ENCODE peak calls at places on chromosomes 4 and X, in six cellular contexts. Q, N, R, I, V and Y are unnamed samples.

GRCh38 chr4:163662761-163663160 is 168.3 kb downstream of the TMA16 start:
- DNase-seq in Q (no peak), N (no peak), R (no peak), I (no peak), V (no peak), Y (no peak)

GRCh38 chr4:183905081-183905592 is at the start of gene STOX2:
- DNase-seq in Q (peak; percentile 73), N (peak; percentile 93), R (peak; percentile 26), I (peak; percentile 86), V (no peak), Y (no peak)

GRCh38 chr4:14184265-14184664 is 556.7 kb upstream of the BOD1L1 start:
- DNase-seq in Q (no peak), N (peak; percentile 33), R (no peak), I (no peak), V (no peak), Y (no peak)

GRCh38 chr4:186808635-186809018 is 85.0 kb upstream of the FAT1 start:
- DNase-seq in Q (no peak), N (no peak), R (no peak), I (no peak), V (peak; percentile 82), Y (peak; percentile 74)

GRCh38 chr4:2930135-2930805 is 32.9 kb downstream of the NOP14 start:
- DNase-seq in Q (no peak), N (no peak), R (peak; percentile 53), I (no peak), V (no peak), Y (no peak)

GRCh38 chr4:148052448-148052847 is 320.6 kb downstream of the ARHGAP10 start:
- DNase-seq in Q (no peak), N (no peak), R (no peak), I (no peak), V (no peak), Y (no peak)

GRCh38 chr4:1033840-1034551 is 22.6 kb downstream of the FGFRL1 start:
- DNase-seq in Q (no peak), N (no peak), R (no peak), I (no peak), V (no peak), Y (no peak)

GRCh38 chr4:32290102-32290501 is 1569.9 kb downstream of the PCDH7 start:
- DNase-seq in Q (no peak), N (no peak), R (no peak), I (no peak), V (no peak), Y (no peak)

GRCh38 chr4:55312491-55313101 is 33.4 kb upstream of the SRD5A3 start:
- DNase-seq in Q (no peak), N (peak; percentile 19), R (peak; percentile 33), I (peak; percentile 80), V (peak; percentile 58), Y (peak; percentile 46)

GRCh38 chr4:84291984-84292383 is 207.1 kb downstream of the NKX6-1 start:
- DNase-seq in Q (no peak), N (no peak), R (no peak), I (no peak), V (no peak), Y (no peak)

GRCh38 chrX:70436380-70436779 is 8.3 kb upstream of the DLG3 start:
- DNase-seq in Q (no peak), N (peak; percentile 37), R (no peak), I (peak; percentile 80), V (peak; percentile 69), Y (no peak)

GRCh38 chrX:72396117-72396516 is 90.4 kb upstream of the CITED1 start:
- DNase-seq in Q (no peak), N (no peak), R (no peak), I (no peak), V (no peak), Y (no peak)

GRCh38 chr4:24765331-24765990 is 29.9 kb upstream of the SOD3 start:
- DNase-seq in Q (no peak), N (no peak), R (no peak), I (no peak), V (no peak), Y (no peak)

GRCh38 chrX:51047950-51048349 is 137.4 kb downstream of the BMP15 start:
- DNase-seq in Q (no peak), N (no peak), R (no peak), I (peak; percentile 29), V (no peak), Y (no peak)

GRCh38 chr4:105150511-105150910 is 3.8 kb downstream of the TET2 start:
- DNase-seq in Q (no peak), N (no peak), R (no peak), I (no peak), V (no peak), Y (no peak)
- H3K4me2 ChIP-seq in Q (no peak overlapping the region), N (peak overlapping the region; percentile 89), R (no peak overlapping the region), I (no peak overlapping the region), V (no peak overlapping the region), Y (no peak overlapping the region)

DNA sequence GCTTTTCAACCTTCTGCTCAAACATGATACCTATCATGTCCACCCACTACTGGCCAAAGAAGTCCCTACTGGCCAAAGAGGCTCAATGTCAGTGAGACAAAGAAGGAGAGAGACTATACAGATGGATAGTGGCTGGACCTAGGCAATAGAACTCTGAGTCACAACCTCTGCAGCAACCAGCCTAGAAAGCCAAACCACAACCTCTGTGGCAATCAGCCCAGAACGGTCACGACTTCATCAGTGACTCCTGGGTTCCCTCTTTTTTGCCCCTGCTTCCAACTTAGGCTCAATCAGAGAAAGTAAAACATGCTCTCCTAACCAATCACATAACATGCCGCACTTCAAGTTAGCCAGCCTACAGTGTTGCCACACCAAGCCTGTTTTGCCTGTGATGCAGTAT is 203.5 kb downstream of the ANAPC10 start:
- DNase-seq in Q (no peak), N (no peak), R (no peak), I (no peak), V (no peak), Y (peak; percentile 46)
- TF ChIP-seq REST in Q (no peak), N (no peak), R (no peak), I (no peak), V (no peak), Y (no peak)

GRCh38 chr4:77802406-77802805 is 16.8 kb downstream of the CNOT6L start:
- DNase-seq in Q (no peak), N (no peak), R (no peak), I (no peak), V (no peak), Y (no peak)
- H3K4me2 ChIP-seq in Q (no peak overlapping the region), N (no peak overlapping the region), R (no peak overlapping the region), I (no peak overlapping the region), V (no peak overlapping the region), Y (no peak overlapping the region)

DNA sequence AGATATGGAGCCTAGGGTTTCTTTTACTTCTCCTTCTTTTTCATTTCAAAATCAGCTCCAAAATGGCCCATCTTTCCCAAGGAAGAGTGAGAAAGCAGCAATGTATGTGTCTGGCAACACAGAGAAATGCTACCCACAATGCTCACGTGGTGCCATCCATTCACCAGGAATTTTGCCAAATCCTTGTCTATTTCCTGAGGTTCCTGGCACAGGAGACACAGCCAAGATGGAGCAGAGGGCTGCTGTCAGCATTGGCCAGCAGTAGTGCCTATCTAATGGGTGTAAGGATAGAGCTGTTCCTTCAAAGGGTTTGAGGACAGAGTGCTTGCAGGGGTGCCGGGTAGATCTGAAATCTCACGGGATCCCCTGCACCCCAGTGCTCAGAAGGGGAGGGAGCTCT is 231.4 kb downstream of the MAML3 start:
- DNase-seq in Q (no peak), N (no peak), R (no peak), I (no peak), V (no peak), Y (no peak)
- TF ChIP-seq REST in Q (no peak), N (no peak), R (no peak), I (no peak), V (no peak), Y (no peak)

GRCh38 chr4:145732895-145733880 is 53.2 kb downstream of the C4orf51 start:
- DNase-seq in Q (peak; percentile 57), N (peak; percentile 96), R (peak; percentile 53), I (peak; percentile 98), V (peak; percentile 88), Y (peak; percentile 76)

GRCh38 chr4:145735777-145736176 is 55.8 kb downstream of the C4orf51 start:
- DNase-seq in Q (no peak), N (no peak), R (no peak), I (no peak), V (no peak), Y (no peak)

GRCh38 chr4:145734051-145734450 is 54.1 kb downstream of the C4orf51 start:
- DNase-seq in Q (no peak), N (no peak), R (no peak), I (no peak), V (no peak), Y (no peak)

GRCh38 chr4:145735330-145735638 is 55.3 kb downstream of the C4orf51 start:
- DNase-seq in Q (peak; percentile 38), N (no peak), R (peak; percentile 47), I (peak; percentile 26), V (no peak), Y (no peak)

DNA sequence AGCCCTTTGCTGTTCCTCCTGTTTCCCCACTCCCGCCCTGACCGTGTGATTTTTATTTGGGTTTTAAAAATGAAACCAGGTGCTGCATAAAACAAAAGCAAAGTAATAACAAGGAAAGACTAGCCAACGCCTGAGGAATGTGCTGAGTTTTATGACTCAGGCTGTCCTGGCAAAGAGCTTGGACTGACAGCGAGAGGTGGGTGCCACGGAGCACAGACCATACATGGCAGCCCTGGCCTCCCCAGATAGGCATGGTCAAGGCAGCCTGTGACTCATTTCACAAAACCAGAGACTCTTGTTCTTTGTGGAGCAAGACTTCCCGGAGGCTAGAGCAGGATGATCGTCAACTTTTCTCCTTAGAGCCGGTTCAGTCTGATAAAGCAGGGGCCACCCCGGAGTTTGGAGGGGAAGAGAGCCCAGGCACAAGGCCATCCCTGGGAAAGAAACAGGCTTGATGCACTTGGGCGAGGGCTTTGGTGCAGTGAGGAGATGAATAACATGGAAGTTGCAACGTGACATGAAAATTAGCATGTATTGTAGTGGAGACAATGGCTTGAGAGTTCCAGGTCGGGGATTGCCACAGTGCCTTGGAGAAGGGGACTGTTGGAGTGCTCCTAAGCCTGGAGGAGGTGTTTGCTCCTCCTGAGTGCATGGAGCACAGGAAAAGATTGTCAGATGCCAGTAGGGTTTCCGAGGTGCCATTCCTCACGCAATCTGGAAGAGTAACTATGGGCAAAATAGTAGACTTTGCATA is 54.8 kb downstream of the C4orf51 start:
- DNase-seq in Q (peak; percentile 45), N (no peak), R (peak; percentile 36), I (no peak), V (peak; percentile 2), Y (no peak)
- H3K4me2 ChIP-seq in Q (peak overlapping the region; percentile 75), N (peak overlapping the region; percentile 93), R (no peak overlapping the region), I (peak overlapping the region; percentile 34), V (no peak overlapping the region), Y (peak overlapping the region; percentile 85)